ENCODE peak calls at places on chromosomes 6 and 20, in eight cellular contexts. One of them, this sample, is unnamed.

GRCh38 chr6:156163311-156163710 is 613.9 kb upstream of the ARID1B start:
- DNase-seq in prostate gland: no peak
- DNase-seq in cardiac muscle cell: no peak
- DNase-seq in left ventricle myocardium inferior: no peak
- DNase-seq in CD8-positive, alpha-beta T cell: no peak
- DNase-seq in endothelial cell of umbilical vein: no peak
- DNase-seq in lower lobe of right lung: no peak
- DNase-seq in heart left ventricle: no peak
- DNase-seq in this sample: no peak

GRCh38 chr20:50464026-50464724 is 46.0 kb upstream of the PTPN1 start:
- DNase-seq in endothelial cell of umbilical vein: peak; percentile 50
- DNase-seq in prostate gland: peak; percentile 34
- DNase-seq in CD8-positive, alpha-beta T cell: peak; percentile 78
- DNase-seq in heart left ventricle: peak; percentile 61
- DNase-seq in cardiac muscle cell: peak; percentile 68
- DNase-seq in lower lobe of right lung: peak; percentile 75
- DNase-seq in left ventricle myocardium inferior: peak; percentile 39
- DNase-seq in this sample: peak; percentile 77

GRCh38 chr6:85006362-85006761 is 242.0 kb upstream of the TBX18 start:
- DNase-seq in cardiac muscle cell: no peak
- DNase-seq in prostate gland: no peak
- DNase-seq in endothelial cell of umbilical vein: peak; percentile 50
- DNase-seq in left ventricle myocardium inferior: no peak
- DNase-seq in heart left ventricle: no peak
- DNase-seq in lower lobe of right lung: no peak
- DNase-seq in CD8-positive, alpha-beta T cell: no peak
- DNase-seq in this sample: no peak

GRCh38 chr6:5567352-5567751 is 306.0 kb downstream of the FARS2 start:
- DNase-seq in CD8-positive, alpha-beta T cell: no peak
- DNase-seq in heart left ventricle: no peak
- DNase-seq in prostate gland: no peak
- DNase-seq in cardiac muscle cell: no peak
- DNase-seq in endothelial cell of umbilical vein: no peak
- DNase-seq in left ventricle myocardium inferior: no peak
- DNase-seq in lower lobe of right lung: no peak
- DNase-seq in this sample: no peak

GRCh38 chr6:105618247-105618646 is 215.4 kb upstream of the PREP start:
- DNase-seq in prostate gland: no peak
- DNase-seq in CD8-positive, alpha-beta T cell: no peak
- DNase-seq in lower lobe of right lung: no peak
- DNase-seq in endothelial cell of umbilical vein: no peak
- DNase-seq in heart left ventricle: no peak
- DNase-seq in left ventricle myocardium inferior: no peak
- DNase-seq in cardiac muscle cell: no peak
- DNase-seq in this sample: no peak

GRCh38 chr6:45791181-45791580 is 224.5 kb downstream of the CLIC5 start:
- DNase-seq in lower lobe of right lung: no peak
- DNase-seq in prostate gland: no peak
- DNase-seq in left ventricle myocardium inferior: no peak
- DNase-seq in cardiac muscle cell: peak; percentile 7
- DNase-seq in endothelial cell of umbilical vein: no peak
- DNase-seq in heart left ventricle: no peak
- DNase-seq in CD8-positive, alpha-beta T cell: no peak
- DNase-seq in this sample: no peak

GRCh38 chr6:107716688-107717089 is 107.4 kb downstream of the SCML4 start:
- DNase-seq in endothelial cell of umbilical vein: no peak
- DNase-seq in left ventricle myocardium inferior: no peak
- DNase-seq in lower lobe of right lung: no peak
- DNase-seq in cardiac muscle cell: peak; percentile 40
- DNase-seq in CD8-positive, alpha-beta T cell: peak; percentile 82
- DNase-seq in heart left ventricle: no peak
- DNase-seq in prostate gland: no peak
- DNase-seq in this sample: peak; percentile 78

GRCh38 chr6:35368038-35368887 is 25.9 kb downstream of the PPARD start:
- DNase-seq in heart left ventricle: no peak
- DNase-seq in cardiac muscle cell: peak; percentile 46
- DNase-seq in lower lobe of right lung: no peak
- DNase-seq in prostate gland: peak; percentile 10
- DNase-seq in endothelial cell of umbilical vein: peak; percentile 33
- DNase-seq in CD8-positive, alpha-beta T cell: no peak
- DNase-seq in left ventricle myocardium inferior: no peak
- DNase-seq in this sample: no peak

GRCh38 chr6:161413361-161413771 is 139.5 kb upstream of the AGPAT4 start:
- DNase-seq in CD8-positive, alpha-beta T cell: no peak
- DNase-seq in left ventricle myocardium inferior: no peak
- DNase-seq in endothelial cell of umbilical vein: no peak
- DNase-seq in cardiac muscle cell: no peak
- DNase-seq in heart left ventricle: no peak
- DNase-seq in prostate gland: no peak
- DNase-seq in lower lobe of right lung: no peak
- DNase-seq in this sample: no peak

GRCh38 chr6:10485406-10485805 is 35.7 kb upstream of the GCNT2 start:
- DNase-seq in prostate gland: peak; percentile 12
- DNase-seq in cardiac muscle cell: no peak
- DNase-seq in endothelial cell of umbilical vein: no peak
- DNase-seq in left ventricle myocardium inferior: no peak
- DNase-seq in heart left ventricle: no peak
- DNase-seq in lower lobe of right lung: no peak
- DNase-seq in CD8-positive, alpha-beta T cell: no peak
- DNase-seq in this sample: no peak

GRCh38 chr6:124830506-124830905 is 131.7 kb upstream of the RNF217 start:
- DNase-seq in heart left ventricle: no peak
- DNase-seq in lower lobe of right lung: no peak
- DNase-seq in endothelial cell of umbilical vein: no peak
- DNase-seq in cardiac muscle cell: no peak
- DNase-seq in CD8-positive, alpha-beta T cell: no peak
- DNase-seq in prostate gland: no peak
- DNase-seq in left ventricle myocardium inferior: no peak
- DNase-seq in this sample: no peak

GRCh38 chr6:1062786-1063545 is 248.9 kb upstream of the FOXQ1 start:
- DNase-seq in prostate gland: no peak
- DNase-seq in cardiac muscle cell: no peak
- DNase-seq in left ventricle myocardium inferior: no peak
- DNase-seq in endothelial cell of umbilical vein: no peak
- DNase-seq in CD8-positive, alpha-beta T cell: no peak
- DNase-seq in heart left ventricle: no peak
- DNase-seq in lower lobe of right lung: no peak
- DNase-seq in this sample: no peak

GRCh38 chr20:1652104-1652503 is 5.5 kb downstream of the SIRPG start:
- DNase-seq in endothelial cell of umbilical vein: no peak
- DNase-seq in lower lobe of right lung: no peak
- DNase-seq in CD8-positive, alpha-beta T cell: no peak
- DNase-seq in prostate gland: no peak
- DNase-seq in cardiac muscle cell: no peak
- DNase-seq in left ventricle myocardium inferior: no peak
- DNase-seq in heart left ventricle: no peak
- DNase-seq in this sample: no peak

GRCh38 chr6:13712485-13712990 is 903 bp upstream of the RANBP9 start:
- DNase-seq in cardiac muscle cell: peak; percentile 63
- DNase-seq in lower lobe of right lung: no peak
- DNase-seq in left ventricle myocardium inferior: no peak
- DNase-seq in prostate gland: no peak
- DNase-seq in heart left ventricle: no peak
- DNase-seq in CD8-positive, alpha-beta T cell: no peak
- DNase-seq in endothelial cell of umbilical vein: peak; percentile 82
- DNase-seq in this sample: peak; percentile 6

GRCh38 chr20:24102749-24103148 is 114.2 kb upstream of the GGTLC1 start:
- DNase-seq in endothelial cell of umbilical vein: peak; percentile 79
- DNase-seq in cardiac muscle cell: peak; percentile 21
- DNase-seq in prostate gland: no peak
- DNase-seq in left ventricle myocardium inferior: no peak
- DNase-seq in heart left ventricle: no peak
- DNase-seq in CD8-positive, alpha-beta T cell: no peak
- DNase-seq in lower lobe of right lung: no peak
- DNase-seq in this sample: no peak

GRCh38 chr6:52497652-52498408 is 77.7 kb downstream of the EFHC1 start:
- DNase-seq in endothelial cell of umbilical vein: no peak
- DNase-seq in CD8-positive, alpha-beta T cell: no peak
- DNase-seq in heart left ventricle: peak; percentile 70
- DNase-seq in left ventricle myocardium inferior: peak; percentile 46
- DNase-seq in cardiac muscle cell: no peak
- DNase-seq in prostate gland: no peak
- DNase-seq in lower lobe of right lung: peak; percentile 52
- DNase-seq in this sample: no peak

GRCh38 chr6:71349395-71349794 is 60.8 kb downstream of the OGFRL1 start:
- DNase-seq in CD8-positive, alpha-beta T cell: no peak
- DNase-seq in prostate gland: no peak
- DNase-seq in cardiac muscle cell: peak; percentile 61
- DNase-seq in heart left ventricle: no peak
- DNase-seq in endothelial cell of umbilical vein: peak; percentile 53
- DNase-seq in lower lobe of right lung: no peak
- DNase-seq in left ventricle myocardium inferior: no peak
- DNase-seq in this sample: peak; percentile 52

GRCh38 chr6:75329703-75330102 is 45.1 kb upstream of the TMEM30A start:
- DNase-seq in CD8-positive, alpha-beta T cell: no peak
- DNase-seq in lower lobe of right lung: no peak
- DNase-seq in prostate gland: no peak
- DNase-seq in cardiac muscle cell: no peak
- DNase-seq in endothelial cell of umbilical vein: no peak
- DNase-seq in left ventricle myocardium inferior: no peak
- DNase-seq in heart left ventricle: no peak
- DNase-seq in this sample: no peak

GRCh38 chr6:75333811-75334210 is 49.2 kb upstream of the TMEM30A start:
- DNase-seq in cardiac muscle cell: peak; percentile 40
- DNase-seq in endothelial cell of umbilical vein: no peak
- DNase-seq in left ventricle myocardium inferior: no peak
- DNase-seq in CD8-positive, alpha-beta T cell: no peak
- DNase-seq in heart left ventricle: no peak
- DNase-seq in lower lobe of right lung: no peak
- DNase-seq in prostate gland: no peak
- DNase-seq in this sample: no peak

GRCh38 chr6:75327807-75328206 is 43.2 kb upstream of the TMEM30A start:
- DNase-seq in heart left ventricle: no peak
- DNase-seq in endothelial cell of umbilical vein: no peak
- DNase-seq in lower lobe of right lung: no peak
- DNase-seq in prostate gland: no peak
- DNase-seq in left ventricle myocardium inferior: no peak
- DNase-seq in cardiac muscle cell: no peak
- DNase-seq in CD8-positive, alpha-beta T cell: no peak
- DNase-seq in this sample: no peak

GRCh38 chr6:75334266-75335040 is 49.9 kb upstream of the TMEM30A start:
- DNase-seq in prostate gland: no peak
- DNase-seq in heart left ventricle: no peak
- DNase-seq in cardiac muscle cell: peak; percentile 93
- DNase-seq in left ventricle myocardium inferior: no peak
- DNase-seq in lower lobe of right lung: no peak
- DNase-seq in endothelial cell of umbilical vein: peak; percentile 93
- DNase-seq in CD8-positive, alpha-beta T cell: no peak
- DNase-seq in this sample: peak; percentile 62

GRCh38 chr6:75331134-75331533 is 46.5 kb upstream of the TMEM30A start:
- DNase-seq in cardiac muscle cell: peak; percentile 54
- DNase-seq in heart left ventricle: no peak
- DNase-seq in endothelial cell of umbilical vein: no peak
- DNase-seq in lower lobe of right lung: no peak
- DNase-seq in prostate gland: no peak
- DNase-seq in left ventricle myocardium inferior: no peak
- DNase-seq in CD8-positive, alpha-beta T cell: no peak
- DNase-seq in this sample: no peak
- H3K4me1 ChIP-seq in cardiac muscle cell: peaks cover 14% of the 10 kb centered on the region
- H3K4me1 ChIP-seq in heart left ventricle: peaks cover 28% of the 10 kb centered on the region
- H3K4me1 ChIP-seq in endothelial cell of umbilical vein: peaks cover 13% of the 10 kb centered on the region
- H3K4me1 ChIP-seq in lower lobe of right lung: peaks cover 12% of the 10 kb centered on the region
- H3K4me1 ChIP-seq in prostate gland: no peaks in the 10 kb centered on the region
- H3K4me1 ChIP-seq in left ventricle myocardium inferior: peaks cover 34% of the 10 kb centered on the region
- H3K4me1 ChIP-seq in CD8-positive, alpha-beta T cell: no peaks in the 10 kb centered on the region
- H3K4me1 ChIP-seq in this sample: peaks cover 14% of the 10 kb centered on the region

DNA sequence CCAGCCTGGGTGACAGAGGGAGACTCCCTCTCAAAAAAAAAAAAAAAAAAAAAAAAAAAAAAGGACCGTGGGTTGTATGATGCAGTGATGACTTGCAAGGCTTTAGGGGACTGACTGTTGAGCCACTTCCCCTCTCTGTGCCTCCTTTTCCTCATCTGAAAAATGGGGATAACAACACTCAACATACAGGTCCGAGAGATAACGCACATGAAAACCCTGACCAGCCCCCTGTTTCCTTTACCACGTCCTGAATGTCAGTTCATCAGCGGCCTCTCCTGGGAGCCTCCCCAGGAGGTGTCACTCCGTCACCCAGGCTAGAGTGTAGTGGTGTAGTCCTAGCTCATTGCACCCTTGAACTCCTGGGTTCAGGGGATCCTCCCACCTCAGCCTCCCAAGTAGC is 3.9 kb downstream of the SLA2 start:
- DNase-seq in lower lobe of right lung: no peak
- DNase-seq in endothelial cell of umbilical vein: no peak
- DNase-seq in CD8-positive, alpha-beta T cell: no peak
- DNase-seq in cardiac muscle cell: no peak
- DNase-seq in prostate gland: no peak
- DNase-seq in heart left ventricle: no peak
- DNase-seq in left ventricle myocardium inferior: no peak
- DNase-seq in this sample: no peak
- H3K4me3 ChIP-seq in lower lobe of right lung: no peak overlapping the region
- H3K4me3 ChIP-seq in endothelial cell of umbilical vein: no peak overlapping the region
- H3K4me3 ChIP-seq in CD8-positive, alpha-beta T cell: peak overlapping the region; percentile 22
- H3K4me3 ChIP-seq in cardiac muscle cell: no peak overlapping the region
- H3K4me3 ChIP-seq in prostate gland: no peak overlapping the region
- H3K4me3 ChIP-seq in heart left ventricle: no peak overlapping the region
- H3K4me3 ChIP-seq in left ventricle myocardium inferior: no peak overlapping the region
- H3K4me3 ChIP-seq in this sample: no peak overlapping the region

GRCh38 chr6:95133578-95133977 is 443.8 kb upstream of the MANEA start:
- DNase-seq in heart left ventricle: no peak
- DNase-seq in endothelial cell of umbilical vein: no peak
- DNase-seq in lower lobe of right lung: no peak
- DNase-seq in left ventricle myocardium inferior: no peak
- DNase-seq in CD8-positive, alpha-beta T cell: no peak
- DNase-seq in prostate gland: no peak
- DNase-seq in cardiac muscle cell: no peak
- DNase-seq in this sample: peak; percentile 36
- TF ChIP-seq CTCF in heart left ventricle: no peak
- TF ChIP-seq CTCF in endothelial cell of umbilical vein: no peak
- TF ChIP-seq CTCF in lower lobe of right lung: no peak
- TF ChIP-seq CTCF in left ventricle myocardium inferior: no peak
- TF ChIP-seq CTCF in CD8-positive, alpha-beta T cell: no peak
- TF ChIP-seq CTCF in prostate gland: no peak
- TF ChIP-seq CTCF in cardiac muscle cell: no peak
- TF ChIP-seq CTCF in this sample: peak; percentile 50

DNA sequence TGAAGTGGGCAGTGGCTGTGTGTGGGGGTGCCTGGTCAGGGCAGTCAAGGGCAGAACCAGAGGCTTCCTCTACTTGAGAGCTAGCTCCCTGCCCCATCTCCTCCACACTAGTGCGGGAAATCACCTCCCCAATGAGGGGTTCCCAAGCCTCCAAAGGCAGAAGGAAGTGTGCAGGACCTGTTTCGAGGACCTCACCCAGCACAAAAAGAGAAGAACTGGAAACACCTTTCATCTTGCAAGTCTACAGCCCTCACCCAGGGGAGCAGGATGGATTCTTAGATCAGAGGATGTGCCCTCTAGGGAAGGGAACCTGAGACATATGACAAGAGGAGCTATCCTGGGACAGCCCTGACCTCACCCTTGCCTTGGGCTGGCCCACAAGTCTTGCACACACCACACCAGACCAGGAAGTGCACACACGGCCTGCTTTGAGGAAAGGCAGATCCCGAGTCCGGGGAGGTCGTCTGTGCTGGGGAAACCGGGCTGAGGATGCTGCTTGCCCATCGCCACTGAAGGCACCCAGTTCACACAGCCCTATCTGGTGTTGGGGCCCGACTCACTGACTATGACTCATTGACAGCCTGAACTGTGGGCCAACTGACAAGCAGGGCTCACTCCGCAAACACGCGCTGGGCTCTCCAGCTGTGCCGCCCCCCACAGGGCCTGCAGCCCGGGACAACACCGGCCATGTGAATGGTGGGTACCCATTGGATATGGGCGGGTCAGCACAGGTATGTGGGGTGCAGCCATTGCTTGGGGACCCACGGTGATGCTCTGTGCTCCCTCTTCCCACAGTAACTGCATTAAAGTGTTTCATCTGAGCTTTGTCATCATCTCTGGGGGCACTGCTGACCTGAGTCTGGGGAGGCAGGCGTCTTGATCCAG is 1.8 kb downstream of the SAMD10 start:
- DNase-seq in CD8-positive, alpha-beta T cell: peak; percentile 71
- DNase-seq in left ventricle myocardium inferior: no peak
- DNase-seq in endothelial cell of umbilical vein: no peak
- DNase-seq in heart left ventricle: no peak
- DNase-seq in cardiac muscle cell: peak; percentile 75
- DNase-seq in lower lobe of right lung: no peak
- DNase-seq in prostate gland: no peak
- DNase-seq in this sample: no peak
- H3K4me1 ChIP-seq in CD8-positive, alpha-beta T cell: peaks cover 50% of the 10 kb centered on the region
- H3K4me1 ChIP-seq in left ventricle myocardium inferior: peaks cover 59% of the 10 kb centered on the region
- H3K4me1 ChIP-seq in endothelial cell of umbilical vein: peaks cover 25% of the 10 kb centered on the region
- H3K4me1 ChIP-seq in heart left ventricle: peaks cover 39% of the 10 kb centered on the region
- H3K4me1 ChIP-seq in cardiac muscle cell: peaks cover 8% of the 10 kb centered on the region
- H3K4me1 ChIP-seq in lower lobe of right lung: peaks cover 51% of the 10 kb centered on the region
- H3K4me1 ChIP-seq in prostate gland: peaks cover 15% of the 10 kb centered on the region
- H3K4me1 ChIP-seq in this sample: peaks cover 23% of the 10 kb centered on the region